ENCODE peak calls at places on chromosomes 12 and 14, in nine cellular contexts. S is hypothalamus; T is coronary artery; L is activated CD8-positive, alpha-beta memory T cell treated with anti-CD3 and anti-CD28 coated beads for 48 hours; H is HFF-Myc; X is stomach; K is sciatic nerve; Y is substantia nigra; F is Peyer's patch. M is an unnamed sample.

GRCh38 chr12:22287056-22287455 is 47.5 kb downstream of the ST8SIA1 start:
- DNase-seq in Y (no peak), H (no peak), T (no peak), K (no peak), L (no peak), F (no peak), X (no peak), S (no peak), M (no peak)

GRCh38 chr12:67701121-67701520 is 52.6 kb downstream of the DYRK2 start:
- DNase-seq in L (no peak), S (no peak), X (no peak), K (no peak), F (no peak), H (no peak), Y (no peak), T (no peak), M (no peak)

GRCh38 chr12:25797335-25797863 is 161.1 kb upstream of the RASSF8 start:
- DNase-seq in F (no peak), T (no peak), H (no peak), S (no peak), K (no peak), Y (no peak), X (no peak), L (no peak), M (no peak)

GRCh38 chr12:110279976-110280783 is 867 bp upstream of the ATP2A2 start:
- DNase-seq in T (peak), F (peak), X (peak), H (no peak), L (peak), S (peak), Y (no peak), K (peak), M (peak)

GRCh38 chr14:72665259-72665658 is 228.6 kb downstream of the DPF3 start:
- DNase-seq in X (no peak), F (no peak), Y (no peak), L (no peak), S (no peak), H (peak), K (no peak), T (no peak), M (no peak)

GRCh38 chr12:68733661-68734071 is 12.3 kb upstream of the SLC35E3 start:
- DNase-seq in H (no peak), S (no peak), Y (no peak), L (no peak), F (no peak), K (no peak), T (no peak), X (no peak), M (no peak)

GRCh38 chr14:94458558-94459200 is 6.1 kb upstream of the SERPINA11 start:
- DNase-seq in L (no peak), H (no peak), X (no peak), S (no peak), Y (no peak), F (no peak), T (no peak), K (no peak), M (no peak)

GRCh38 chr14:69317780-69318179 is 57.8 kb downstream of the GALNT16 start:
- DNase-seq in K (peak), F (peak), S (no peak), L (no peak), Y (no peak), T (peak), H (no peak), X (no peak), M (no peak)

GRCh38 chr14:61671086-61671485 is 24.2 kb upstream of the HIF1A start:
- DNase-seq in X (no peak), K (no peak), H (no peak), Y (no peak), L (no peak), F (no peak), T (no peak), S (no peak), M (no peak)

GRCh38 chr12:8917751-8918150 is 3.4 kb downstream of the PHC1 start:
- DNase-seq in F (no peak), L (no peak), K (no peak), S (no peak), T (no peak), Y (no peak), X (no peak), H (no peak), M (no peak)

GRCh38 chr14:22427771-22428228 is 161.2 kb downstream of the DAD1 start:
- DNase-seq in L (no peak), X (no peak), T (no peak), K (no peak), F (no peak), S (no peak), H (no peak), Y (no peak), M (no peak)

GRCh38 chr12:101793401-101793800 is 37.4 kb downstream of the GNPTAB start:
- DNase-seq in K (no peak), X (no peak), S (no peak), H (no peak), L (no peak), F (no peak), T (no peak), Y (no peak), M (no peak)

GRCh38 chr14:105368910-105369652 is 29.3 kb upstream of the TEX22 start:
- DNase-seq in Y (no peak), F (no peak), L (no peak), S (no peak), T (no peak), H (no peak), K (no peak), X (peak), M (no peak)

GRCh38 chr14:73728106-73729014 is 14.2 kb upstream of the PNMA1 start:
- DNase-seq in X (peak), T (peak), S (peak), F (peak), H (peak), L (peak), Y (peak), K (peak), M (peak)

GRCh38 chr12:52389313-52390207 is 4.1 kb upstream of the KRT84 start:
- DNase-seq in S (no peak), T (no peak), Y (no peak), F (no peak), X (no peak), K (no peak), L (no peak), H (no peak), M (peak)

GRCh38 chr14:101888182-101888581 is 76.2 kb upstream of the DYNC1H1 start:
- DNase-seq in K (no peak), F (no peak), X (no peak), L (no peak), Y (no peak), S (no peak), H (no peak), T (no peak), M (no peak)

GRCh38 chr12:15700595-15700994 is 88.6 kb downstream of the EPS8 start:
- DNase-seq in K (no peak), L (no peak), T (no peak), F (no peak), H (peak), Y (no peak), S (no peak), X (no peak), M (no peak)

GRCh38 chr12:110704750-110705149 is 15.8 kb upstream of the HVCN1 start:
- DNase-seq in L (no peak), T (no peak), K (no peak), F (peak), Y (no peak), S (no peak), H (no peak), X (peak), M (no peak)

M was measured in NCI-H1694 treated with DMSO at 0.1 percent for 48 hours.